ENCODE peak calls at places on chromosomes 13 and 19, in ten cellular contexts. O, Z, T, Y, R, D, S, K, Q and E are unnamed samples.

GRCh38 chr13:32150794-32151193 is 119.2 kb downstream of the FRY start:
- DNase-seq in R (no peak), O (peak), Z (no peak), T (no peak), S (no peak), D (peak), Y (no peak), K (peak), Q (peak), E (no peak)

GRCh38 chr13:73849292-73849691 is 284.9 kb downstream of the KLF12 start:
- DNase-seq in Q (peak), S (no peak), T (no peak), O (peak), K (peak), D (no peak), Y (no peak), R (no peak), Z (peak), E (no peak)

GRCh38 chr13:23922005-23922932 is 25.0 kb upstream of the C1QTNF9B start:
- DNase-seq in T (no peak), Y (no peak), D (no peak), K (no peak), Q (no peak), Z (no peak), S (no peak), R (peak), O (peak), E (no peak)

GRCh38 chr13:97238432-97238831 is 16.3 kb downstream of the MBNL2 start:
- DNase-seq in Q (no peak), K (no peak), T (no peak), O (no peak), S (no peak), D (no peak), Y (no peak), Z (no peak), R (no peak), E (no peak)

GRCh38 chr19:35265126-35265995 is 3.4 kb upstream of the USF2 start:
- DNase-seq in K (no peak), Q (peak), D (no peak), Z (no peak), T (no peak), Y (no peak), S (no peak), R (no peak), O (no peak), E (no peak)

GRCh38 chr13:79776538-79776937 is 295.6 kb downstream of the NDFIP2 start:
- DNase-seq in T (no peak), Z (no peak), Q (peak), Y (no peak), D (no peak), K (peak), R (no peak), O (no peak), S (no peak), E (no peak)

GRCh38 chr13:59742467-59742866 is 421.3 kb downstream of the DIAPH3 start:
- DNase-seq in S (no peak), K (no peak), R (no peak), Q (no peak), D (no peak), Z (no peak), Y (no peak), O (no peak), T (no peak), E (no peak)

GRCh38 chr13:97798171-97798821 is 155.2 kb upstream of the IPO5 start:
- DNase-seq in S (no peak), Q (peak), Y (no peak), R (no peak), O (no peak), T (no peak), D (no peak), K (no peak), Z (no peak), E (no peak)

GRCh38 chr13:79973533-79973963 is 367.4 kb downstream of the SPRY2 start:
- DNase-seq in K (no peak), Z (no peak), Y (no peak), D (no peak), O (no peak), Q (peak), R (no peak), S (no peak), T (peak), E (no peak)

GRCh38 chr13:44004881-44005280 is 125.2 kb downstream of the LACC1 start:
- DNase-seq in K (peak), Q (peak), T (no peak), Y (no peak), D (no peak), O (peak), Z (no peak), S (peak), R (no peak), E (no peak)

GRCh38 chr19:6613711-6614110 is 22.8 kb upstream of the CD70 start:
- DNase-seq in K (no peak), D (no peak), O (peak), T (no peak), R (no peak), Y (no peak), Z (no peak), S (no peak), Q (peak), E (no peak)

GRCh38 chr13:40539954-40540706 is 126.3 kb downstream of the FOXO1 start:
- DNase-seq in K (peak), Y (no peak), O (peak), S (peak), Z (peak), D (no peak), T (no peak), Q (peak), R (no peak), E (no peak)

GRCh38 chr19:40642757-40643325 is 41.7 kb downstream of the LTBP4 start:
- DNase-seq in R (no peak), K (no peak), D (no peak), O (no peak), Q (peak), S (no peak), Z (no peak), T (no peak), Y (no peak), E (no peak)

GRCh38 chr19:30328096-30328495 is 44.1 kb upstream of the ZNF536 start:
- DNase-seq in O (no peak), T (no peak), R (no peak), Z (no peak), Y (no peak), S (no peak), Q (no peak), D (no peak), K (no peak), E (no peak)

GRCh38 chr13:93603043-93603442 is 376.4 kb downstream of the GPC6 start:
- DNase-seq in Q (peak), Z (no peak), D (no peak), Y (no peak), S (peak), K (peak), O (peak), T (no peak), R (no peak), E (no peak)

GRCh38 chr13:109700176-109700575 is 86.2 kb downstream of the IRS2 start:
- DNase-seq in S (no peak), Y (no peak), R (peak), K (no peak), D (peak), O (peak), Q (peak), Z (no peak), T (no peak), E (no peak)

GRCh38 chr19:30471441-30471840 is 99.3 kb downstream of the ZNF536 start:
- DNase-seq in Y (no peak), K (no peak), Z (no peak), Q (no peak), R (no peak), T (no peak), D (no peak), S (no peak), O (no peak), E (no peak)

GRCh38 chr13:112958127-112958989 is 10.7 kb upstream of the MCF2L start:
- DNase-seq in S (no peak), Z (no peak), Y (no peak), O (no peak), K (no peak), T (no peak), D (no peak), Q (no peak), R (no peak), E (no peak)

GRCh38 chr19:47445527-47445926 is 26.2 kb downstream of the SLC8A2 start:
- DNase-seq in Q (no peak), Y (no peak), T (no peak), S (no peak), D (no peak), O (no peak), Z (no peak), K (no peak), R (no peak), E (no peak)

GRCh38 chr13:24713022-24713421 is 32.8 kb downstream of the ATP12A start:
- DNase-seq in T (no peak), R (peak), Z (no peak), S (no peak), D (no peak), K (no peak), Q (no peak), O (no peak), Y (no peak), E (no peak)

GRCh38 chr13:48066310-48066989 is 28.5 kb downstream of the MED4 start:
- DNase-seq in Q (peak), O (peak), D (no peak), K (no peak), Y (no peak), Z (no peak), R (no peak), S (no peak), T (peak), E (no peak)

GRCh38 chr19:14369399-14370168 is 11.7 kb upstream of the ADGRE5 start:
- DNase-seq in T (no peak), Q (peak), R (peak), Y (peak), Z (no peak), K (no peak), O (peak), S (no peak), D (no peak), E (peak)

GRCh38 chr19:40776966-40777794 is 867 bp upstream of the RAB4B start:
- DNase-seq in Z (peak), Y (peak), T (peak), S (peak), Q (peak), K (peak), D (peak), R (peak), O (peak), E (peak)

GRCh38 chr19:20167020-20167644 is at the start of gene ZNF486:
- DNase-seq in Z (peak), Q (peak), K (peak), S (peak), D (peak), R (peak), T (peak), Y (peak), O (peak), E (peak)

GRCh38 chr19:45589768-45590167 is 5.2 kb upstream of the OPA3 start:
- DNase-seq in S (no peak), K (no peak), Q (no peak), O (no peak), Z (no peak), R (no peak), D (no peak), Y (no peak), T (no peak), E (no peak)

GRCh38 chr19:48830088-48830487 is 6.2 kb downstream of the HSD17B14 start:
- DNase-seq in K (no peak), Y (no peak), D (no peak), T (no peak), R (peak), O (no peak), Z (no peak), S (no peak), Q (no peak), E (no peak)

GRCh38 chr13:76790519-76791289 is 95.5 kb downstream of the KCTD12 start:
- DNase-seq in Z (no peak), Y (no peak), R (peak), O (peak), T (no peak), D (no peak), Q (no peak), K (no peak), S (no peak), E (no peak)

GRCh38 chr13:113002206-113002821 is 33.3 kb downstream of the MCF2L start:
- DNase-seq in O (no peak), R (peak), K (no peak), Z (peak), T (no peak), D (no peak), Y (no peak), S (no peak), Q (no peak), E (no peak)

GRCh38 chr19:11673608-11674041 is 65.1 kb downstream of the ZNF823 start:
- DNase-seq in D (peak), Q (peak), S (no peak), T (no peak), R (peak), Y (no peak), K (peak), Z (peak), O (peak), E (peak)

GRCh38 chr13:84896128-84896527 is 903.1 kb downstream of the SLITRK6 start:
- DNase-seq in Y (no peak), K (peak), T (peak), S (peak), Q (peak), D (no peak), R (peak), Z (peak), O (peak), E (peak)

GRCh38 chr13:27001705-27002104 is 169.9 kb downstream of the USP12 start:
- DNase-seq in O (no peak), T (no peak), S (no peak), Q (no peak), R (no peak), Z (no peak), K (no peak), Y (no peak), D (no peak), E (no peak)

GRCh38 chr13:22278336-22278929 is 607.6 kb downstream of the FGF9 start:
- DNase-seq in D (peak), R (peak), O (no peak), K (no peak), T (peak), Z (peak), S (peak), Y (peak), Q (peak), E (peak)

GRCh38 chr19:52094526-52094925 is 1.0 kb downstream of the ZNF841 start:
- DNase-seq in T (no peak), O (no peak), Q (no peak), R (peak), S (no peak), K (no peak), D (no peak), Y (no peak), Z (peak), E (no peak)

GRCh38 chr19:14507704-14508246 is 10.4 kb downstream of the DNAJB1 start:
- DNase-seq in Q (peak), S (no peak), T (no peak), Z (no peak), K (peak), R (peak), O (peak), D (no peak), Y (no peak), E (no peak)

GRCh38 chr13:111789011-111789410 is 277.9 kb upstream of the SOX1 start:
- DNase-seq in T (no peak), Z (no peak), O (no peak), Y (no peak), S (no peak), D (no peak), Q (no peak), R (no peak), K (no peak), E (no peak)

GRCh38 chr19:46932346-46932745 is 71.5 kb downstream of the ARHGAP35 start:
- DNase-seq in Z (no peak), K (peak), R (no peak), D (no peak), O (peak), T (no peak), Y (no peak), Q (no peak), S (no peak), E (no peak)

GRCh38 chr13:70613295-70613694 is 505.0 kb upstream of the KLHL1 start:
- DNase-seq in Y (no peak), R (peak), Z (no peak), D (no peak), Q (no peak), O (peak), T (no peak), S (no peak), K (no peak), E (no peak)

GRCh38 chr13:98299954-98300350 is 122.9 kb upstream of the RNF113B start:
- DNase-seq in Y (no peak), R (no peak), O (no peak), K (no peak), T (no peak), Q (peak), D (no peak), S (no peak), Z (no peak), E (no peak)

DNA sequence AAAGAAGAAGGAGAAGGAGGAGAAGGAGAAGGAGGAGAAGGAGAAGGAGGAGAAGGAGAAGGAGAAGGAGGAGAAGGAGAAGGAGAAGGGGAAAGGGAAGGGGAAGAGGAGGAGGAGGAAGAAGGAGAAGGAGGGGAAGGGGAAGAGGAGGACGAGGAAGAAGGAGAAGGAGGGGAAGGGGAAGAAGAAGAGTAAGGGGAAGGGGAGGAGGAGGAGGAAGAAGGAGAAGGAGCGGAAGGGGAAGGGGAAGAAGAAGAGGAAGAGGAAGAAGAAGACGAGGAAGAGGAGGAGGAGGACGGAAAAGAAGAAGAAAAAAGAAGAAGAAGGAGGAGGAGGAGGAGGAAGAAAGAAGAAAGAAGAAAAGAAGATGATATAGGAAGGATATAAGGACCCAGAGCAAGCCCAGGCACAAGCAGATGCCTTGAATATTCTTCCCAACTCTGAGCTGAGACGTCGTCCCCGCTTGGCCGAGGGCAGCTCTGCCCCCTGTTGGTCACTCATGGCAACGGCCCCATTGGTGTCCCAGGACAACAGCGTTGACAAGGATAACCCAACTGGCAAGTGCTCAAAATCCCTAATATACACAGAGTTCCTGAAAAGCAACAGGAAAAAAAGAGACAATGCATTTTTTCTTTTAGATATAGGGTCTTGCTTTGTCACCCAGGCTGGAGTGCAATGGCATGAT is 30.6 kb upstream of the IGSF23 start:
- DNase-seq in Y (no peak), T (no peak), O (peak), R (peak), K (peak), S (no peak), Q (peak), D (no peak), Z (peak), E (peak)
- TF ChIP-seq CTCF in Y (no peak), T (peak), O (peak), R (peak), K (peak), S (peak), Q (peak), D (no peak), Z (peak), E (peak)

DNA sequence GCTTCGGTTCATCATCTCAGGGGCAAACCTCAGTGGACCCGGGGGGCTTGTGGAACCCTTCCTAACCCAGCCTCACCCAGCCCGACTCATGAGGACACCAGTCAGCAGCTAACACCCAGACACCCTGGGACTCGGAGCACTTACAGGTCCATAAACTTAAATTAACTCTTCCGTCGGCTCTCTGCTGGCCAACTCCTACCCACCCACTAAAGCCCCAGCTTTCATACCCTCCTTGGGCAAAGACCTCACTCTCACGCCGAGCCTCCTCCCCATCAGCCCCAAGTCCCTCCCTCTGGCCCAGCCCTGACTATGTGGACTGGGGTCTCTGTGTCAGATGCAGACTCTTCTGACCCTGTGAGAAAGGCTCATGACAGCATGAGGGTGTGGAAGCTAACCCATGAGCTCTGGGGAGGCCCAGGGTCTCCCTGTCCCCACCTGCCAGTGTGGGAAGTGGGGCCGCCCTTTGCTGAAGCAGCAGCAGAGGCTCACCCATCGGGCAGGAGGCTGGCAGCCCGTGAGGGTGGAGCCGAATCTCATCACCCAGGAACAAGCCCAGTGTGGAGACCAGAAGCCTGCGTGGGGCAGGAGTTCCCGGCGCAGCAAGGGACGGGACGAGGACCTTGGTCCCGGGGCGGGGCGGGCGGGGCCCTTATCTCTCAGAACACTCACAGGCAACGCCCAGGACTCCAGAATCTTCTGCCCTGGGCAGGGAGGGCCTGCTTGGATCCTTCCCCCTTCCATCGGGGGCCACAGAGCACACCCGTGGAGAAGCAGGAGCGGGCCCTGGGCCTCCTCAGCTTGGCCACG is 19.8 kb downstream of the TCF3 start:
- DNase-seq in T (no peak), D (no peak), S (no peak), Q (no peak), K (no peak), R (no peak), Y (no peak), Z (no peak), O (no peak), E (no peak)
- TF ChIP-seq CTCF in T (no peak), D (no peak), S (no peak), Q (no peak), K (no peak), R (no peak), Y (no peak), Z (no peak), O (no peak), E (no peak)

GRCh38 chr13:90420683-90421082 is 926.8 kb upstream of the MIR17HG start:
- DNase-seq in Q (peak), Y (no peak), R (no peak), D (no peak), Z (no peak), T (no peak), S (no peak), K (no peak), O (peak), E (no peak)
- TF ChIP-seq CTCF in Q (peak), Y (no peak), R (peak), D (no peak), Z (no peak), T (no peak), S (peak), K (peak), O (peak), E (no peak)

DNA sequence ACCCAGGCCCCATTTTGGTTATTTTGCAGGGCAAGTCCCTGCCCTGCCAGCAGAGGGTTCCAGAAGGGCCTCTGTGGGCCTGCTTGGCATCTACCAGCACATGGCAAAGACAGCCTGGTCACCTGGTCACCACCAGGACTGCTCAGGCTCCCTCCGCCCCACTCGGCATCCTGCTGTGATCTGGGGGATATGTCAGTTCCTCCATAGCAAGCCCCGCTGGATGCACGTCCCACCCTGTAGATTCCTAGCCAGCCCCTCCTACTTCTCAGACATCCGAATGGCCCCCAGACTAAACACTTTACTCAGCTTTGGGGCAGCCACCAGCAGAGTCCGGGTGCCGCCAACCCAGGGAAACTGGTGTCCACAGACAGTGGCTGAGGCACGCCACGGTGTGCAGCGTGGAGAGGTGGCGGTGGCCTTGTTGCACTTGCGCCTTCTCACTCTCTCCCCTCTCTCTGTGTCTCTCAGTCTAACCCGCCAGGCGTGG is 31.8 kb upstream of the USE1 start:
- DNase-seq in Y (no peak), O (no peak), Q (no peak), Z (no peak), D (no peak), S (no peak), R (no peak), T (no peak), K (no peak), E (no peak)
- TF ChIP-seq CTCF in Y (no peak), O (no peak), Q (no peak), Z (no peak), D (no peak), S (no peak), R (peak), T (peak), K (no peak), E (peak)